ENCODE peak calls at places on chromosomes 5 and 9, in four cellular contexts. One of them, this sample, is unnamed.

GRCh38 chr9:98481676-98482075 is 226.2 kb upstream of the TBC1D2 start:
- DNase-seq in PC-9: no peak
- DNase-seq in osteoblast: no peak
- DNase-seq in fibroblast of lung: no peak
- DNase-seq in this sample: peak; percentile 21

GRCh38 chr5:10220253-10220652 is 29.4 kb downstream of the ATPSCKMT start:
- DNase-seq in PC-9: no peak
- DNase-seq in osteoblast: no peak
- DNase-seq in fibroblast of lung: no peak
- DNase-seq in this sample: no peak

GRCh38 chr5:68169898-68170297 is 45.7 kb upstream of the PIK3R1 start:
- DNase-seq in PC-9: no peak
- DNase-seq in osteoblast: no peak
- DNase-seq in fibroblast of lung: peak; percentile 83
- DNase-seq in this sample: no peak

GRCh38 chr9:133880851-133881634 is 111.1 kb downstream of the VAV2 start:
- DNase-seq in PC-9: peak; percentile 86
- DNase-seq in osteoblast: peak; percentile 73
- DNase-seq in fibroblast of lung: no peak
- DNase-seq in this sample: peak; percentile 69

GRCh38 chr5:57370376-57370775 is 112.2 kb downstream of the ACTBL2 start:
- DNase-seq in PC-9: no peak
- DNase-seq in osteoblast: no peak
- DNase-seq in fibroblast of lung: no peak
- DNase-seq in this sample: no peak

GRCh38 chr5:68554566-68555279 is 339.2 kb downstream of the PIK3R1 start:
- DNase-seq in PC-9: peak; percentile 69
- DNase-seq in osteoblast: peak; percentile 37
- DNase-seq in fibroblast of lung: peak; percentile 69
- DNase-seq in this sample: peak; percentile 83

GRCh38 chr9:15927131-15927530 is 374.3 kb downstream of the CCDC171 start:
- DNase-seq in PC-9: no peak
- DNase-seq in osteoblast: no peak
- DNase-seq in fibroblast of lung: peak; percentile 44
- DNase-seq in this sample: peak; percentile 54

GRCh38 chr5:136109453-136109852 is 23.2 kb upstream of the SMAD5 start:
- DNase-seq in PC-9: no peak
- DNase-seq in osteoblast: no peak
- DNase-seq in fibroblast of lung: no peak
- DNase-seq in this sample: no peak

GRCh38 chr5:8842906-8843590 is 702.8 kb downstream of the SEMA5A start:
- DNase-seq in PC-9: no peak
- DNase-seq in osteoblast: peak; percentile 92
- DNase-seq in fibroblast of lung: peak; percentile 68
- DNase-seq in this sample: no peak

GRCh38 chr9:16640649-16641048 is 229.8 kb downstream of the BNC2 start:
- DNase-seq in PC-9: no peak
- DNase-seq in osteoblast: no peak
- DNase-seq in fibroblast of lung: no peak
- DNase-seq in this sample: no peak

GRCh38 chr9:114561771-114562170 is 25.8 kb upstream of the ATP6V1G1 start:
- DNase-seq in PC-9: no peak
- DNase-seq in osteoblast: no peak
- DNase-seq in fibroblast of lung: no peak
- DNase-seq in this sample: no peak

GRCh38 chr9:3043369-3043768 is 199.5 kb upstream of the PUM3 start:
- DNase-seq in PC-9: no peak
- DNase-seq in osteoblast: no peak
- DNase-seq in fibroblast of lung: no peak
- DNase-seq in this sample: peak; percentile 19

GRCh38 chr5:109327572-109327971 is 82.2 kb downstream of the PJA2 start:
- DNase-seq in PC-9: no peak
- DNase-seq in osteoblast: no peak
- DNase-seq in fibroblast of lung: no peak
- DNase-seq in this sample: no peak

GRCh38 chr9:127945338-127945737 is 7.7 kb upstream of the DPM2 start:
- DNase-seq in PC-9: no peak
- DNase-seq in osteoblast: no peak
- DNase-seq in fibroblast of lung: no peak
- DNase-seq in this sample: no peak

GRCh38 chr9:27436234-27436633 is 87.9 kb upstream of the IFNK start:
- DNase-seq in PC-9: no peak
- DNase-seq in osteoblast: no peak
- DNase-seq in fibroblast of lung: no peak
- DNase-seq in this sample: no peak

GRCh38 chr9:113139225-113139829 is 11.5 kb upstream of the SLC31A2 start:
- DNase-seq in PC-9: no peak
- DNase-seq in osteoblast: no peak
- DNase-seq in fibroblast of lung: no peak
- DNase-seq in this sample: no peak

GRCh38 chr5:167167191-167167590 is 1124.3 kb upstream of the WWC1 start:
- DNase-seq in PC-9: no peak
- DNase-seq in osteoblast: no peak
- DNase-seq in fibroblast of lung: no peak
- DNase-seq in this sample: no peak

GRCh38 chr9:131290767-131291370 is 1.3 kb downstream of the PLPP7 start:
- DNase-seq in PC-9: no peak
- DNase-seq in osteoblast: no peak
- DNase-seq in fibroblast of lung: no peak
- DNase-seq in this sample: no peak

GRCh38 chr5:158670199-158670598 is 429.5 kb downstream of the EBF1 start:
- DNase-seq in PC-9: no peak
- DNase-seq in osteoblast: no peak
- DNase-seq in fibroblast of lung: no peak
- DNase-seq in this sample: no peak

DNA sequence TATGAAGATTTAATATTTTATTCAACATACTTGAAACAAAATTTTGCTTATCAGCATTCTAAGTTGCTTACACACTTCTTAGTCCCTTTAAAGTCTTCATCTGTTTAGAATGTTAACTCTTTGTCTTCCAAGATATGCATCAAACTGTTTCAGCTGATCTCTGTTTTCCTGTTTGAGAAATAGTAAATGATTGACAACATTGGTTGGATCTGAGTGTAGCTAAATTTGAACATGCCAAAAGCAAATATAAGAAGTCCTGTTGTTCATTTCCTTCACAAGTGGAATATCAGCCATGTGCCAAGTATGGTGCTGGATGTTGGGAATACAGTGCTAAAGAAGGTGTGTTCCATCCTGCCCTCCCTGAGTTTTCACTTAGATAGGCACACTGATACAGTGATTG is 430.4 kb downstream of the EBF1 start:
- DNase-seq in PC-9: no peak
- DNase-seq in osteoblast: no peak
- DNase-seq in fibroblast of lung: no peak
- DNase-seq in this sample: no peak
- H3K9me3 ChIP-seq in PC-9: no peaks in the 10 kb centered on the region
- H3K9me3 ChIP-seq in osteoblast: no peaks in the 10 kb centered on the region
- H3K9me3 ChIP-seq in fibroblast of lung: no peaks in the 10 kb centered on the region
- H3K9me3 ChIP-seq in this sample: peaks cover 2% of the 10 kb centered on the region

DNA sequence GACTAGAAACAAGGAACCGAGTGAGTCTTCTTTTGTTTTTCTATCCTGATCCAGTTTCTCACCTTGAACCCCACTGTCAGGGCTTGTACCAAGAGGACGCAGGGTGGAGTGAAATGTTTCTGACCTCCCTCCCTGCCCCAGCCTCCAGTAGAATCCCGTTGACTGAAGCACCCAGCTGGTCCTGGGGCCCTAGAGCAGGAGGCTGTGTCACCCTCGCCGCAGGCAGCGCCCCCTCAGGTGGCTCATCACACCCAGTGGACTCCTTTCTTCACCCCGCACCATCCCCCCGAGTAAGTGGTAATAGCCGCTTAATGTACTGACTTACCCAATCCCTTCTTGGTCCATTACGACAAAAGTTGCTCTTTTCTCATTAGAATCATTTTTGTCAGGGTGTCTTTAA is 53.8 kb downstream of the MVB12B start:
- DNase-seq in PC-9: no peak
- DNase-seq in osteoblast: no peak
- DNase-seq in fibroblast of lung: no peak
- DNase-seq in this sample: no peak
- TF ChIP-seq CTCF in PC-9: no peak
- TF ChIP-seq CTCF in osteoblast: no peak
- TF ChIP-seq CTCF in fibroblast of lung: no peak
- TF ChIP-seq CTCF in this sample: no peak

GRCh38 chr9:70597886-70598285 is 183.4 kb upstream of the KLF9 start:
- DNase-seq in PC-9: no peak
- DNase-seq in osteoblast: no peak
- DNase-seq in fibroblast of lung: no peak
- DNase-seq in this sample: no peak
- H3K4me2 ChIP-seq in PC-9: no peak overlapping the region
- H3K4me2 ChIP-seq in osteoblast: no peak overlapping the region
- H3K4me2 ChIP-seq in fibroblast of lung: no peak overlapping the region
- H3K4me2 ChIP-seq in this sample: no peak overlapping the region

GRCh38 chr5:141369994-141370848 is at the start of gene PCDHGB3:
- DNase-seq in PC-9: peak; percentile 14
- DNase-seq in osteoblast: peak; percentile 87
- DNase-seq in fibroblast of lung: peak; percentile 70
- DNase-seq in this sample: peak; percentile 39
- H3K9me3 ChIP-seq in PC-9: peaks cover 5% of the 10 kb centered on the region
- H3K9me3 ChIP-seq in osteoblast: peaks cover 17% of the 10 kb centered on the region
- H3K9me3 ChIP-seq in fibroblast of lung: peaks cover 2% of the 10 kb centered on the region
- H3K9me3 ChIP-seq in this sample: peaks cover 56% of the 10 kb centered on the region

GRCh38 chr5:87751801-87752200 is 339.1 kb upstream of the CCNH start:
- DNase-seq in PC-9: no peak
- DNase-seq in osteoblast: no peak
- DNase-seq in fibroblast of lung: no peak
- DNase-seq in this sample: no peak
- TF ChIP-seq CTCF in PC-9: no peak
- TF ChIP-seq CTCF in osteoblast: no peak
- TF ChIP-seq CTCF in fibroblast of lung: no peak
- TF ChIP-seq CTCF in this sample: no peak

GRCh38 chr5:1536298-1537165 is 12.8 kb upstream of the LPCAT1 start:
- DNase-seq in PC-9: no peak
- DNase-seq in osteoblast: peak; percentile 80
- DNase-seq in fibroblast of lung: no peak
- DNase-seq in this sample: no peak
- H3K4me2 ChIP-seq in PC-9: peak overlapping the region; percentile 44
- H3K4me2 ChIP-seq in osteoblast: peak overlapping the region; percentile 75
- H3K4me2 ChIP-seq in fibroblast of lung: peak overlapping the region; percentile 94
- H3K4me2 ChIP-seq in this sample: no peak overlapping the region

GRCh38 chr9:122518841-122519240 is at the start of gene OR1J4:
- DNase-seq in PC-9: no peak
- DNase-seq in osteoblast: peak; percentile 14
- DNase-seq in fibroblast of lung: no peak
- DNase-seq in this sample: no peak

GRCh38 chr9:122519376-122519775 is 435 bp downstream of the OR1J4 start:
- DNase-seq in PC-9: no peak
- DNase-seq in osteoblast: no peak
- DNase-seq in fibroblast of lung: no peak
- DNase-seq in this sample: no peak

DNA sequence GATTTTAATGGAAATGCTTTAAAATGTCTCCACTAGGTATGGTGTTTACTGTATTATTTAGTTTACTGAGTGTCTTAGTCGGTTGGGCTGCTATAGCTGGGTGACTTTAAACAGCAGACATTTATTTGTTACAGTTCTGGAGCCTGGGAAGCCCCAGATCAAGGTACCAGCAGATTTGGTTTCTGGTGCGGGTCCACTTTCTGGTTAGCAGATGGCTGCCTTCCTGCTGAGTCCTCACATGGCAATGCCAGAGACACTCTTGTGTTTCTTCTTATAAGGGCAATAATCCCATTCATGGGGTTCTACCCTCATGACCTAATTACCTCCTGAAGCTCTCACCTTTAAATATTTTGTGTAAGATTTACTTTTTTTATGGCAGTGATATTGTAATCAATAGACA is 715 bp upstream of the OR1J4 start:
- DNase-seq in PC-9: no peak
- DNase-seq in osteoblast: no peak
- DNase-seq in fibroblast of lung: no peak
- DNase-seq in this sample: no peak
- H3K9me3 ChIP-seq in PC-9: no peaks in the 10 kb centered on the region
- H3K9me3 ChIP-seq in osteoblast: no peaks in the 10 kb centered on the region
- H3K9me3 ChIP-seq in fibroblast of lung: no peaks in the 10 kb centered on the region
- H3K9me3 ChIP-seq in this sample: no peaks in the 10 kb centered on the region

This sample was measured in astrocyte.